ENCODE peak calls at places on chromosome 4, in seven cellular contexts. H is cardiac muscle cell; G is tibial artery; E is CD8-positive, alpha-beta memory T cell; A is K562; W is CD8-positive, alpha-beta T cell; X is aorta. U is an unnamed sample.

GRCh38 chr4:185904381-185904780 is 92.4 kb upstream of the SORBS2 start:
- DNase-seq in H (no peak), E (no peak), A (no peak), W (no peak), X (no peak), G (no peak), U (no peak)

GRCh38 chr4:126748736-126749135 is 884.0 kb upstream of the INTU start:
- DNase-seq in X (no peak), E (no peak), W (no peak), H (no peak), G (no peak), A (no peak), U (no peak)

GRCh38 chr4:81465668-81466357 is 5.9 kb downstream of the RASGEF1B start:
- DNase-seq in A (no peak), X (no peak), W (no peak), G (no peak), H (peak; percentile 16), E (no peak), U (no peak)

GRCh38 chr4:90842960-90843359 is 715.8 kb downstream of the CCSER1 start:
- DNase-seq in X (no peak), A (no peak), E (no peak), G (no peak), W (no peak), H (no peak), U (no peak)

GRCh38 chr4:37767546-37767945 is 58.9 kb upstream of the PGM2 start:
- DNase-seq in H (no peak), G (peak; percentile 76), E (no peak), W (no peak), X (peak; percentile 84), A (no peak), U (no peak)

GRCh38 chr4:184420402-184420801 is 53.9 kb downstream of the IRF2 start:
- DNase-seq in E (no peak), H (no peak), W (no peak), X (no peak), G (no peak), A (no peak), U (no peak)

GRCh38 chr4:69058410-69059059 is 37.7 kb upstream of the UGT2B7 start:
- DNase-seq in W (no peak), E (no peak), X (no peak), G (no peak), H (no peak), A (no peak), U (no peak)

GRCh38 chr4:38231626-38232025 is 271.4 kb downstream of the PTTG2 start:
- DNase-seq in X (no peak), A (no peak), E (no peak), G (no peak), W (no peak), H (no peak), U (no peak)

GRCh38 chr4:48175328-48175727 is 41.3 kb upstream of the TXK start:
- DNase-seq in G (no peak), H (peak; percentile 16), A (no peak), E (no peak), W (no peak), X (no peak), U (no peak)

GRCh38 chr4:140099993-140100392 is 54.0 kb downstream of the MAML3 start:
- DNase-seq in G (peak; percentile 60), H (no peak), W (no peak), E (no peak), A (no peak), X (no peak), U (no peak)

GRCh38 chr4:43843501-43843900 is 605.1 kb downstream of the KCTD8 start:
- DNase-seq in X (no peak), H (no peak), W (no peak), A (no peak), G (no peak), E (no peak), U (no peak)

GRCh38 chr4:185421366-185422124 is 4.2 kb downstream of the UFSP2 start:
- DNase-seq in G (no peak), A (no peak), H (no peak), E (no peak), W (no peak), X (no peak), U (no peak)

GRCh38 chr4:173536808-173537429 is 6.9 kb upstream of the HAND2 start:
- DNase-seq in H (peak; percentile 44), X (no peak), A (no peak), W (no peak), G (no peak), E (no peak), U (no peak)

GRCh38 chr4:74838746-74839370 is 44.5 kb upstream of the BTC start:
- DNase-seq in G (no peak), H (no peak), W (no peak), A (no peak), E (no peak), X (no peak), U (no peak)

GRCh38 chr4:336099-336892 is 1.3 kb upstream of the ZNF141 start:
- DNase-seq in X (peak; percentile 80), H (peak; percentile 34), G (peak; percentile 24), W (no peak), E (no peak), A (no peak), U (no peak)

GRCh38 chr4:73446336-73446938 is 10.4 kb downstream of the AFP start:
- DNase-seq in A (peak; percentile 53), G (no peak), X (no peak), W (no peak), E (no peak), H (peak; percentile 65), U (no peak)

GRCh38 chr4:2712261-2712842 is 43.8 kb downstream of the TNIP2 start:
- DNase-seq in H (peak; percentile 20), A (no peak), X (peak; percentile 31), W (no peak), E (no peak), G (no peak), U (no peak)

GRCh38 chr4:178738026-178738425 is 1295.8 kb upstream of the AGA start:
- DNase-seq in G (no peak), E (no peak), X (no peak), H (no peak), W (no peak), A (no peak), U (no peak)

GRCh38 chr4:2472187-2472586 is 3.3 kb downstream of the RNF4 start:
- DNase-seq in H (no peak), X (peak; percentile 28), G (no peak), E (no peak), W (no peak), A (no peak), U (no peak)

GRCh38 chr4:94447754-94448411 is 3.9 kb upstream of the PDLIM5 start:
- DNase-seq in H (no peak), A (no peak), X (no peak), E (no peak), G (no peak), W (no peak), U (no peak)

GRCh38 chr4:36244257-36245084 is at the start of gene ARAP2:
- DNase-seq in H (peak; percentile 73), E (peak; percentile 89), W (peak; percentile 59), X (peak; percentile 85), G (peak; percentile 23), A (peak; percentile 8), U (no peak)

GRCh38 chr4:177789610-177790009 is 347.4 kb upstream of the AGA start:
- DNase-seq in E (no peak), H (no peak), A (no peak), G (no peak), W (no peak), X (no peak), U (no peak)

GRCh38 chr4:158163941-158164665 is 8.7 kb downstream of the GASK1B start:
- DNase-seq in W (no peak), A (no peak), G (no peak), H (no peak), X (no peak), E (no peak), U (no peak)
- H3K4me3 ChIP-seq in W (no peak overlapping the region), A (no peak overlapping the region), G (peak overlapping the region; percentile 57), H (no peak overlapping the region), X (peak overlapping the region; percentile 96), E (no peak overlapping the region), U (no peak overlapping the region)

GRCh38 chr4:7101692-7102515 is 34.0 kb upstream of the GRPEL1 start:
- DNase-seq in H (peak; percentile 73), X (peak; percentile 88), E (peak; percentile 62), G (peak; percentile 75), W (peak; percentile 23), A (peak; percentile 71), U (no peak)
- H3K4me3 ChIP-seq in H (no peak overlapping the region), X (no peak overlapping the region), E (peak overlapping the region; percentile 60), G (peak overlapping the region; percentile 82), W (peak overlapping the region; percentile 90), A (peak overlapping the region; percentile 56), U (peak overlapping the region; percentile 73)

GRCh38 chr4:113759696-113760093 is 1.8 kb downstream of the CAMK2D start:
- DNase-seq in W (no peak), H (peak; percentile 0), G (no peak), E (no peak), X (no peak), A (no peak), U (no peak)

GRCh38 chr4:113758361-113758760 is 3.2 kb downstream of the CAMK2D start:
- DNase-seq in X (no peak), E (no peak), A (no peak), W (no peak), H (no peak), G (no peak), U (peak; percentile 56)

GRCh38 chr4:113756005-113756410 is 5.5 kb downstream of the CAMK2D start:
- DNase-seq in X (no peak), E (no peak), G (no peak), H (no peak), A (no peak), W (no peak), U (no peak)

GRCh38 chr4:113760094-113760851 is 1.3 kb downstream of the CAMK2D start:
- DNase-seq in W (peak; percentile 27), H (peak; percentile 44), E (peak; percentile 58), X (no peak), A (no peak), G (peak; percentile 56), U (no peak)

GRCh38 chr4:113757486-113757885 is 4.1 kb downstream of the CAMK2D start:
- DNase-seq in H (no peak), W (no peak), A (no peak), G (no peak), E (no peak), X (no peak), U (no peak)
- H3K4me3 ChIP-seq in H (no peak overlapping the region), W (no peak overlapping the region), A (no peak overlapping the region), G (no peak overlapping the region), E (no peak overlapping the region), X (no peak overlapping the region), U (no peak overlapping the region)

DNA sequence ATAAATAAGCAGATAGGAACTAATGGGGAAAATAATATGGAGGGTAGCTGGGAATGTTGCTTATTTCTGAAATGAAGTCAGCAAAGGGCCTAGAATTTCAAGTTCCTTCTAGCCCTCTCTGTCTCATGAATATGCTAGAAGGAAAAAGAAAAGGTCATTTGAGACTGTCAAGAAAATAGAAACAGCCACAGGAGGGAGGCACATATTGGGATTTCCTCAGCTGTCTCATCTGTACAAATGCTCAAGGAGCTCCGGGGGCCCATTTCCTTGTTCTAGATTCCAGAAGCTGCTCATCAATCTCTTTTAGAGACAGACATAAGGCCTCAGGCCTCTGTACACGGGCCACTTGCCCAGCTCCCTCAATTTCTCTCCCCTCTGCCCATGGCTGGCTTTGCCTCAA is 127.6 kb upstream of the ETNPPL start:
- DNase-seq in X (no peak), W (no peak), G (no peak), E (no peak), A (no peak), H (no peak), U (no peak)
- H3K4me3 ChIP-seq in X (no peak overlapping the region), W (no peak overlapping the region), G (no peak overlapping the region), E (no peak overlapping the region), A (no peak overlapping the region), H (no peak overlapping the region), U (no peak overlapping the region)